ENCODE peak calls at places on chromosomes 11 and 22, in ten cellular contexts. H, B, W, E, K, C, F, Z, R and A are unnamed samples.
A peak's percentile ranks its signal among the peaks of the same experiment; 100 is the strongest.

GRCh38 chr11:14418801-14419417 is 59.9 kb upstream of the RRAS2 start:
- DNase-seq in H (peak; percentile 24), B (peak; percentile 12), W (peak; percentile 67), E (no peak), K (no peak), C (no peak), F (no peak), Z (peak; percentile 42), R (peak; percentile 36), A (no peak)

GRCh38 chr11:8913961-8914660 is 3.1 kb downstream of the AKIP1 start:
- DNase-seq in H (peak; percentile 50), B (peak; percentile 64), W (peak; percentile 29), E (no peak), K (peak; percentile 47), C (peak; percentile 36), F (no peak), Z (peak; percentile 53), R (peak; percentile 57), A (peak; percentile 83)

GRCh38 chr11:119694334-119694733 is 34.7 kb downstream of the NECTIN1 start:
- DNase-seq in H (no peak), B (no peak), W (peak; percentile 21), E (no peak), K (peak; percentile 36), C (no peak), F (no peak), Z (no peak), R (no peak), A (no peak)

GRCh38 chr11:9601041-9601875 is 27.8 kb downstream of the WEE1 start:
- DNase-seq in H (no peak), B (peak; percentile 81), W (no peak), E (no peak), K (no peak), C (peak; percentile 95), F (peak; percentile 45), Z (no peak), R (no peak), A (peak; percentile 92)

GRCh38 chr11:5476184-5476819 is 12.2 kb upstream of the OR52D1 start:
- DNase-seq in H (peak; percentile 84), B (peak; percentile 67), W (peak; percentile 65), E (no peak), K (peak; percentile 13), C (peak; percentile 43), F (peak; percentile 23), Z (peak; percentile 74), R (peak; percentile 56), A (peak; percentile 70)

GRCh38 chr11:110026823-110027626 is 66.2 kb upstream of the ZC3H12C start:
- DNase-seq in H (no peak), B (no peak), W (no peak), E (no peak), K (no peak), C (no peak), F (no peak), Z (no peak), R (no peak), A (peak; percentile 72)

GRCh38 chr22:38852522-38852921 is 8.7 kb upstream of the NPTXR start:
- DNase-seq in H (no peak), B (no peak), W (no peak), E (no peak), K (no peak), C (no peak), F (no peak), Z (no peak), R (no peak), A (no peak)

GRCh38 chr11:114061053-114062049 is 1.8 kb downstream of the ZBTB16 start:
- DNase-seq in H (peak; percentile 50), B (peak; percentile 71), W (no peak), E (peak; percentile 56), K (no peak), C (no peak), F (no peak), Z (no peak), R (peak; percentile 48), A (no peak)

GRCh38 chr11:120707098-120707497 is 195.6 kb downstream of the GRIK4 start:
- DNase-seq in H (no peak), B (no peak), W (no peak), E (no peak), K (peak; percentile 48), C (peak; percentile 28), F (peak; percentile 39), Z (no peak), R (no peak), A (no peak)

DNA sequence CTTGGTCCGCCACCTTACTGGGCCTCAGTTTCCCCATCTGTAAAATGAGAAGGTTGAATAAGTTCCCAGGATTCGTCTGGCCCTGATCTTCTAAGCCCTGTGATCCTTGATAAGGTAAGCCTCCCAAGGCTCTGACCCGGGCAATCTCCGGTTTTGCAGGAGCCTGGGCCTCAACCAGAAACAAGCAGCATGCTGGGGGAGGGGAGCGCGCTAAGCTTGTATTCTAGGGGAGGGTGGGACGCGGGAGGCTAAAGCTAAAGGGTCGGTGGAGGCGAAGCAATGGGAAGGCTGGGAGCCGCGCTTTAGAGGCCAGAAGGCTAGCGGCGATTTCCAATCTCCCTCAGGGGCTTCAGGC is 801 bp downstream of the PTPN5 start:
- DNase-seq in H (no peak), B (no peak), W (no peak), E (no peak), K (no peak), C (no peak), F (no peak), Z (no peak), R (no peak), A (no peak)
- H3K4me3 ChIP-seq in H (no peak overlapping the region), B (no peak overlapping the region), W (peak overlapping the region; percentile 54), E (peak overlapping the region; percentile 66), K (no peak overlapping the region), C (no peak overlapping the region), F (no peak overlapping the region), Z (no peak overlapping the region), R (no peak overlapping the region), A (no peak overlapping the region)

GRCh38 chr22:17570851-17571631 is 7.7 kb downstream of the SLC25A18 start:
- DNase-seq in H (peak; percentile 71), B (peak; percentile 95), W (no peak), E (peak; percentile 92), K (peak; percentile 76), C (peak; percentile 83), F (peak; percentile 64), Z (no peak), R (no peak), A (no peak)
- H3K4me3 ChIP-seq in H (peak overlapping the region; percentile 74), B (peak overlapping the region; percentile 46), W (no peak overlapping the region), E (peak overlapping the region; percentile 59), K (peak overlapping the region; percentile 49), C (peak overlapping the region; percentile 46), F (peak overlapping the region; percentile 19), Z (no peak overlapping the region), R (no peak overlapping the region), A (no peak overlapping the region)

DNA sequence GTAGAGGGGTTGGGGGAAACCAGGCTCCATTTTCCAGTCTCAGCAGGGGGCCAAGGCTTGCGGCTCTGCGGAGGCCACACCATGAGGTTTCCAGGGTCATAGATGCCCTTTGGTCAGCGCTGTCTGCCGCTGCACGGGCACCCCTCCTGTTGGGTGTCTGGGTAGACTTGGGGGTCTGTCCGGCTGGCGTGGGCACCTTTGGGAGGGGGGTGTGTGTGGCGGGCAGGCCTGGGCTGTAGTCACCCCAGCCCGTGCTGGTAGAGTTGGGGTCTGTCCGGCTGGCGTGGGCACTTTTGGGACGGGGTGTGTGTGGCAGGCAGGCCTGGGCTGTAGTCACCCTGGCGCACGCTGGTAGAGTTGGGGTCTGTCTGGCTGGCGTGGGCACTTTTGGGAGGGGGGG is 18.6 kb downstream of the LSP1 start:
- DNase-seq in H (no peak), B (no peak), W (no peak), E (peak; percentile 10), K (no peak), C (no peak), F (no peak), Z (no peak), R (no peak), A (no peak)
- H3K4me3 ChIP-seq in H (peak overlapping the region; percentile 76), B (no peak overlapping the region), W (no peak overlapping the region), E (peak overlapping the region; percentile 64), K (no peak overlapping the region), C (no peak overlapping the region), F (no peak overlapping the region), Z (no peak overlapping the region), R (no peak overlapping the region), A (no peak overlapping the region)

GRCh38 chr22:19036229-19036522 is 86.0 kb downstream of the DGCR2 start:
- DNase-seq in H (no peak), B (no peak), W (no peak), E (no peak), K (no peak), C (no peak), F (no peak), Z (no peak), R (no peak), A (no peak)

GRCh38 chr22:19038164-19038546 is 84.1 kb downstream of the DGCR2 start:
- DNase-seq in H (no peak), B (no peak), W (no peak), E (no peak), K (no peak), C (no peak), F (no peak), Z (no peak), R (no peak), A (no peak)

GRCh38 chr22:19036523-19037273 is 85.5 kb downstream of the DGCR2 start:
- DNase-seq in H (no peak), B (peak; percentile 13), W (peak; percentile 32), E (no peak), K (no peak), C (no peak), F (no peak), Z (no peak), R (no peak), A (no peak)

GRCh38 chr22:19038728-19039447 is 83.3 kb downstream of the DGCR2 start:
- DNase-seq in H (no peak), B (no peak), W (no peak), E (no peak), K (no peak), C (no peak), F (no peak), Z (no peak), R (no peak), A (peak; percentile 45)

DNA sequence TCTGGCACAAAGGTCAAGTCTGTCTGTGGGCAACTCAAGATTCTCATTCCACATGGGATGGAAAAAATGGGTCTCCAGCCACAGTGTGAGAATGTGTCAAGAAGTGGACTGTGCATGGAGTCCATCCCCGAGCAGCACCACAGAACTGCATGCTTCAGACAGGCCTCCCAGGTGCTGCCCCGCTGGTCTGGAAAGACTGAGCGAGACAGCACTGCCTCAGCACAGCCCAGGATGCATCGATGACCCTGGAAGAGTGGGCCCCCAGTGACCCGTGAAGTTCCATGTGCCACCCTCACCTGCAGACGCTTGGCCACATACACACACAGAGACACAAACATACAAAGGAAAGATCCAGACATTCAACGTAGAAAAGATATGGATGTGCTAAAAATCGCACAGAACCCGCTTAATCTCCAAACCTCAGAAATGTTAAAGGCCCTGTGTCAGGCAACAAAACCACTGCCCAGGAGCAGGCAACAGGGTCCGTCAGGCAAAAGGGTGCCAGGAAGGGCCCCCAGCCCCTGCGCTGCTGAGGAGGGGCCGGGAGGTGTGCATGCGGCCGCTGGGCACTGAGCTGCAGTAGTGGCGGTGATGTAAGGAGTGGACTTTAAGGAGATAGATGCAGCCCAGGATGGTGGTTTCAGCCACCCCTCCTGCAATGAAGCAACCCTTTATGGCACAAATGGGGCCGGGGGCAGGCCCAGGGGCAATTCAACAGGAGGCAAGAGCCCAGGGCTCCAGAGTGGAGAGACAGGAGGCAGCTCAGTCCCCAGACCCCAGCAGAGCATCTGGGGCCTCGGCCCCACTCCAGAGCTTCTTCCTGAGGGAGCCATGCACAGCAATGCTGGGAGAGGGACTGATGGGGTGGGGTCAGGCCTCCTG is 84.7 kb downstream of the DGCR2 start:
- DNase-seq in H (no peak), B (no peak), W (no peak), E (no peak), K (no peak), C (no peak), F (no peak), Z (no peak), R (no peak), A (no peak)
- H3K4me3 ChIP-seq in H (no peak overlapping the region), B (no peak overlapping the region), W (no peak overlapping the region), E (no peak overlapping the region), K (no peak overlapping the region), C (no peak overlapping the region), F (no peak overlapping the region), Z (no peak overlapping the region), R (no peak overlapping the region), A (no peak overlapping the region)

GRCh38 chr22:49431559-49431958 is 396.1 kb downstream of the BRD1 start:
- DNase-seq in H (no peak), B (no peak), W (no peak), E (no peak), K (no peak), C (no peak), F (no peak), Z (no peak), R (no peak), A (no peak)
- H3K4me3 ChIP-seq in H (no peak overlapping the region), B (no peak overlapping the region), W (no peak overlapping the region), E (no peak overlapping the region), K (no peak overlapping the region), C (no peak overlapping the region), F (no peak overlapping the region), Z (no peak overlapping the region), R (no peak overlapping the region), A (no peak overlapping the region)